ENCODE peak calls at places on chromosomes 11 and 22, in nine cellular contexts. X is PC-3; B is mesenchymal stem cell; K is uterus; E is body of pancreas; N is left ventricle myocardium inferior; L is CD4-positive, alpha-beta T cell; W is aorta; U is tibial artery. V is an unnamed sample. For H3K9me3, the result is how much of the 10 kb centered on the place peaks cover.

GRCh38 chr11:86990520-86990919 is 35.3 kb upstream of the FZD4 start:
- DNase-seq in B (peak), L (no peak), U (no peak), N (no peak), K (no peak), W (no peak), X (peak), E (no peak), V (peak)

GRCh38 chr11:34585870-34586654 is 34.8 kb upstream of the EHF start:
- DNase-seq in X (peak), B (peak), N (no peak), E (no peak), U (no peak), K (no peak), W (no peak), L (no peak), V (no peak)

GRCh38 chr11:96002339-96002738 is 78.4 kb upstream of the MTMR2 start:
- DNase-seq in E (no peak), K (no peak), L (no peak), W (no peak), N (no peak), B (no peak), U (no peak), X (no peak), V (no peak)

GRCh38 chr22:35528967-35529366 is 11.7 kb upstream of the RASD2 start:
- DNase-seq in U (no peak), E (no peak), B (no peak), N (no peak), K (no peak), L (no peak), X (no peak), W (no peak), V (no peak)

GRCh38 chr11:20363500-20364411 is at the start of gene HTATIP2:
- DNase-seq in B (peak), N (peak), K (peak), X (peak), W (peak), L (peak), U (peak), E (peak), V (peak)

GRCh38 chr11:63274776-63275175 is 31.4 kb upstream of the SLC22A25 start:
- DNase-seq in K (no peak), L (no peak), W (no peak), E (no peak), N (no peak), U (no peak), B (no peak), X (peak), V (no peak)

GRCh38 chr11:119356349-119357031 is 10.0 kb upstream of the MFRP start:
- DNase-seq in X (peak), N (peak), B (peak), L (peak), E (peak), U (peak), W (peak), K (peak), V (peak)

GRCh38 chr22:35868938-35869337 is 151.3 kb downstream of the APOL5 start:
- DNase-seq in L (no peak), K (no peak), B (no peak), N (no peak), E (no peak), X (peak), W (no peak), U (no peak), V (no peak)

GRCh38 chr22:18058770-18059169 is 19.0 kb upstream of the PEX26 start:
- DNase-seq in B (no peak), K (no peak), U (no peak), N (no peak), L (no peak), W (no peak), E (no peak), X (no peak), V (no peak)

GRCh38 chr22:34760276-34761008 is 305.5 kb upstream of the ISX start:
- DNase-seq in L (no peak), E (peak), W (no peak), N (no peak), X (no peak), B (no peak), U (no peak), K (no peak), V (no peak)

GRCh38 chr11:47028530-47029093 is 92.1 kb downstream of the CSTPP1 start:
- DNase-seq in N (no peak), B (no peak), W (no peak), L (no peak), K (no peak), X (no peak), E (no peak), U (no peak), V (no peak)

GRCh38 chr22:27541831-27542230 is 259.7 kb downstream of the MN1 start:
- DNase-seq in N (no peak), L (no peak), E (no peak), U (no peak), K (no peak), W (no peak), X (no peak), B (no peak), V (no peak)

GRCh38 chr11:8533332-8533731 is 60.7 kb downstream of the STK33 start:
- DNase-seq in X (no peak), L (no peak), B (no peak), U (no peak), W (no peak), K (no peak), N (no peak), E (no peak), V (no peak)

GRCh38 chr11:19419021-19419750 is 178.4 kb upstream of the E2F8 start:
- DNase-seq in K (no peak), E (no peak), B (peak), L (no peak), W (no peak), X (peak), U (no peak), N (no peak), V (no peak)

GRCh38 chr22:50705219-50705691 is 32.6 kb downstream of the SHANK3 start:
- DNase-seq in L (no peak), B (peak), W (peak), E (peak), K (peak), N (peak), X (no peak), U (no peak), V (no peak)

GRCh38 chr11:93659841-93660240 is 1.6 kb upstream of the CEP295 start:
- DNase-seq in W (no peak), E (no peak), U (no peak), X (no peak), K (no peak), L (no peak), N (no peak), B (no peak), V (no peak)

GRCh38 chr11:72391638-72392423 is 42.5 kb downstream of the CLPB start:
- DNase-seq in U (no peak), X (no peak), W (no peak), B (no peak), N (no peak), K (no peak), E (no peak), L (no peak), V (no peak)

GRCh38 chr22:49628351-49629023 is 199.2 kb downstream of the BRD1 start:
- DNase-seq in W (peak), N (no peak), K (no peak), E (no peak), U (peak), L (no peak), B (no peak), X (no peak), V (no peak)
- H3K9me3 ChIP-seq in W (under half), N (under half), K (under half), E (under half), U (under half), L (under half), B (under half), X (under half), V (under half)

GRCh38 chr22:25898707-25899365 is 156.8 kb downstream of the MYO18B start:
- DNase-seq in X (no peak), K (no peak), W (no peak), N (no peak), L (no peak), U (no peak), B (no peak), E (no peak), V (peak)

GRCh38 chr22:25892678-25893077 is 150.7 kb downstream of the MYO18B start:
- DNase-seq in X (no peak), W (no peak), N (no peak), B (no peak), K (no peak), E (no peak), L (no peak), U (no peak), V (no peak)

GRCh38 chr22:25895678-25896077 is 153.7 kb downstream of the MYO18B start:
- DNase-seq in U (no peak), E (no peak), W (no peak), B (no peak), K (no peak), X (no peak), L (no peak), N (no peak), V (no peak)

GRCh38 chr22:25896592-25896991 is 154.6 kb downstream of the MYO18B start:
- DNase-seq in N (no peak), E (no peak), W (no peak), K (no peak), L (no peak), B (no peak), X (no peak), U (no peak), V (no peak)

DNA sequence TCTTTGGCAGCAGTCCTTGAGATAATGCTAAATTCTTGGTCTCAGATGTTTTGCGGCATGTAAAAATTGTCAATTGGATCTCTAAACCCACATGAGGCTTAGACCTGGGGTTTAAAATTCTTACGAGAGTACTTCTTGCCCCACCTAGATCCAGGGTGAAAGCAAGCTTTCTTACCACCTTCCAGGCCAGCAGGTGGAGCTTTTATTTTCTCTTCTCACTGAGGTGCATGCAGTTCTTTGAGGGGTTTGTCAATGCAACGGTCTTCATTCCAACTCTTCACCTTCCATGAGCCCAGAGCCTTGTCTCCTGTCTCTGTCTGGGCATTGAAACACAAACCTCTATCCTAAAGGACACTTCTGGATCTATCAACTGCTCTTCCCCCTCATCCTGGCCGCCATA is 154.1 kb downstream of the MYO18B start:
- DNase-seq in W (no peak), E (no peak), U (no peak), N (no peak), B (no peak), L (no peak), X (no peak), K (no peak), V (no peak)
- H3K9me3 ChIP-seq in W (under half), E (under half), U (under half), N (under half), B (under half), L (under half), X (under half), K (under half), V (under half)

GRCh38 chr22:47549741-47550340 is 787.4 kb downstream of the TBC1D22A start:
- DNase-seq in K (no peak), N (no peak), W (peak), U (peak), X (no peak), B (no peak), E (no peak), L (no peak), V (no peak)

GRCh38 chr22:47547239-47547661 is 784.8 kb downstream of the TBC1D22A start:
- DNase-seq in N (no peak), K (no peak), E (no peak), L (no peak), X (no peak), W (no peak), U (no peak), B (no peak), V (no peak)

GRCh38 chr22:47548953-47549740 is 786.7 kb downstream of the TBC1D22A start:
- DNase-seq in W (peak), K (no peak), B (no peak), X (no peak), U (no peak), N (no peak), L (no peak), E (no peak), V (peak)

GRCh38 chr22:47550524-47551437 is 788.3 kb downstream of the TBC1D22A start:
- DNase-seq in K (no peak), L (no peak), B (no peak), U (peak), X (no peak), N (no peak), E (no peak), W (peak), V (no peak)

DNA sequence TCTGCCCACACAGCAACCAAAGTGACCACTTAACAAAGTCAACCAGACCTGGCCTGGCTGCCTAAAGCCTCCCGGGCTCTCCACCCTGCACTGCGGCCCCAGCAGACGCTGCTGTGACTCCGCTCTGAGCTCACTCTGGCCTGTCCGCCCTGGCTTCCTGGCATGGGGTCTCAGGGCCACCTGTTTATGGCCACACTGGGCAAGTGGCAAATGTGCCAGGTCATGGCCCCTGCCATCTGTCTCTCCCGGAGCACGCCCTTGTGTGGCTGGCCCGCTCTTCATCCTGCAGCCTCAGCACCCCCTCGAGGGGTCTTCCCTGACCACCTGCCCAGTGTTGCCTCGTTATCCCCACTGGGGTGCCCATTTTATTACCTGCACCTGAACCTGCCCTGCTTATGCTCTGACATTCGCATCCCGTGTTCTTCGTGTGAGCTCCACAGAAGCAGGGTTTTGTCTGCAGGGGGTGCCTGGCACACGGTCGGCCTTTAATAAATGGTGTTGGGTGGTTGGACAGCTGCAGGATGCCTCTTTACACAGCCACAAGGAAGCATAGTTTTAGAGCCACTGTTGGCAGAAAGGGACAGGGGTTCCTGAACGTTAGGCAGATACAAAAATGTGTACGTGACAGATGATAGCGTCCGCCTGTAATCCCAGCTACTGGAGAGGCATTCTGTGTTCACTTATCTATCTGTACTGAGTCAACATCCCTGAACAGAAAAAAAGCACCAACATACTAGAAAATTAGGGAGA is 785.6 kb downstream of the TBC1D22A start:
- DNase-seq in N (no peak), L (no peak), K (no peak), W (no peak), B (no peak), U (no peak), E (no peak), X (no peak), V (peak)
- H3K9me3 ChIP-seq in N (under half), L (under half), K (under half), W (under half), B (under half), U (under half), E (under half), X (under half), V (under half)

GRCh38 chr11:55554169-55554568 is at the start of gene OR4C15:
- DNase-seq in U (no peak), X (no peak), N (no peak), W (no peak), E (no peak), B (no peak), L (no peak), K (no peak), V (no peak)
- H3K9me3 ChIP-seq in U (under half), X (under half), N (under half), W (under half), E (under half), B (under half), L (under half), K (under half), V (under half)

GRCh38 chr22:20151276-20151588 is 377 bp upstream of the CCDC188 start:
- DNase-seq in X (no peak), L (no peak), W (no peak), U (no peak), B (no peak), E (no peak), N (no peak), K (no peak), V (no peak)
- H3K9me3 ChIP-seq in X (under half), L (under half), W (under half), U (under half), B (under half), E (under half), N (under half), K (under half), V (under half)

GRCh38 chr11:17431139-17431538 is 42.7 kb upstream of the KCNJ11 start:
- DNase-seq in U (no peak), W (no peak), L (no peak), B (no peak), N (no peak), X (no peak), K (peak), E (no peak), V (no peak)

GRCh38 chr11:17432041-17432440 is 43.6 kb upstream of the KCNJ11 start:
- DNase-seq in K (no peak), B (no peak), X (no peak), L (no peak), W (no peak), E (no peak), N (no peak), U (no peak), V (no peak)

GRCh38 chr11:17428261-17428660 is 39.8 kb upstream of the KCNJ11 start:
- DNase-seq in K (no peak), W (no peak), L (no peak), N (no peak), X (no peak), E (no peak), U (no peak), B (no peak), V (no peak)

GRCh38 chr11:17428930-17429329 is 40.5 kb upstream of the KCNJ11 start:
- DNase-seq in L (no peak), B (no peak), K (no peak), X (no peak), N (no peak), W (no peak), U (no peak), E (no peak), V (no peak)

DNA sequence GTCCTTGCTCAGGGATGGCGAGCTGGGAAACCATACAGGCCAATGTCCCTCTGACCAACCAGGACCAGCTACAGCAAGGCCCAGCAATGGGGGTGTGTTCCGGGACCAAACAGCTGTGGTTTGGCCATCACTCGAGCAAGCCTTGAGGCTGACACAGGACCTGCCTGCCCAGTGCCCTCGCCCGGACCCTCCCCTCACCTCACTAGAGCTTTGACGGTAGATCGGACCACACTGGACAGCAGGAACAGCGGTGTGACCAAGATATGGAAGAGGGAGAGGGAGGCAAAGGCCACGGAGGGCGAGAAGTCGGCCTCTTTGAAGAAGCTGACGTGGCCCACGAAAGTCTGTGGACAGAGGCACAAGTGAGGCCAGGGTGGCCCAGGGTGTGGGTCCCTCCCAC is 42.2 kb upstream of the KCNJ11 start:
- DNase-seq in B (no peak), N (no peak), L (no peak), U (no peak), X (no peak), K (no peak), W (no peak), E (no peak), V (no peak)
- H3K9me3 ChIP-seq in B (under half), N (under half), L (under half), U (under half), X (under half), K (under half), W (under half), E (under half), V (under half)

GRCh38 chr22:48263431-48263765 is 1500.9 kb downstream of the TBC1D22A start:
- DNase-seq in E (no peak), X (no peak), B (no peak), U (no peak), W (no peak), K (no peak), L (no peak), N (no peak), V (no peak)

GRCh38 chr22:48261706-48262105 is 1499.3 kb downstream of the TBC1D22A start:
- DNase-seq in E (no peak), X (no peak), K (no peak), U (peak), N (no peak), L (no peak), W (no peak), B (no peak), V (no peak)

GRCh38 chr22:48259991-48260670 is 1497.7 kb downstream of the TBC1D22A start:
- DNase-seq in W (no peak), X (no peak), K (no peak), E (no peak), U (no peak), B (no peak), L (no peak), N (no peak), V (no peak)

GRCh38 chr22:48262596-48263430 is 1500.4 kb downstream of the TBC1D22A start:
- DNase-seq in K (no peak), N (no peak), E (no peak), B (no peak), L (no peak), X (no peak), U (peak), W (no peak), V (no peak)

DNA sequence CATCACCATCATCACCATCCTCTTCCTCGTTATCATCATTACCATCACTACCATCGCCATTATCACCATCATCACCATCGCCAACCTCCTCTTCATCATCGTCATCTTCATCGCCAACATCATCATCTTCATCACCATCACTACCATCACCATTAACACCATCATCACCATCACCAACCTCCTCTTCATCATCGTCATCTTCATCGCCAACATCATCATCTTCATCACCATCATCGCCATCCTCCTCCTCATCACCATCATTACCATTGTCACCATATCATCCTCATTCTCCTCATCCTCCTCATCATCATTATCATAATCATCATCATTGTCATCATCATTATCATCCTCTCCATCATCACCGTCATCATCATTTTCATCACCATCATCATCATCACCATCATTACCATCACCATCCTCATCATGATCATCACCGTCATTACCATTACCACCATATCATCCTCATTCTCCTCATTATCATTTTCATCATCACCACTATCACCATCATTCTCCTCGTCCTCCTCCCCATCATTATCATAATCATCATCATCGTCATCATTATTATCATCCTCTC is 1498.7 kb downstream of the TBC1D22A start:
- DNase-seq in L (no peak), X (no peak), B (no peak), K (no peak), N (no peak), W (no peak), U (no peak), E (no peak), V (no peak)
- H3K9me3 ChIP-seq in L (under half), X (under half), B (under half), K (under half), N (under half), W (under half), U (under half), E (under half), V (under half)

GRCh38 chr22:47284360-47284759 is 521.9 kb downstream of the TBC1D22A start:
- DNase-seq in W (peak), B (no peak), E (no peak), U (no peak), K (no peak), L (no peak), N (no peak), X (no peak), V (no peak)

GRCh38 chr22:47283616-47284270 is 521.3 kb downstream of the TBC1D22A start:
- DNase-seq in K (no peak), B (no peak), U (no peak), L (no peak), E (no peak), W (peak), X (no peak), N (no peak), V (no peak)

GRCh38 chr22:47282366-47282765 is 519.9 kb downstream of the TBC1D22A start:
- DNase-seq in L (no peak), E (no peak), X (no peak), B (no peak), K (no peak), W (no peak), N (no peak), U (no peak), V (no peak)

GRCh38 chr22:47281126-47282106 is 519.0 kb downstream of the TBC1D22A start:
- DNase-seq in L (no peak), W (no peak), X (peak), K (no peak), E (no peak), N (no peak), B (no peak), U (no peak), V (no peak)

GRCh38 chr22:47282851-47283250 is 520.4 kb downstream of the TBC1D22A start:
- DNase-seq in E (no peak), L (no peak), U (no peak), K (no peak), B (no peak), N (no peak), X (no peak), W (no peak), V (no peak)
- H3K9me3 ChIP-seq in E (under half), L (under half), U (under half), K (under half), B (under half), N (under half), X (under half), W (under half), V (under half)

GRCh38 chr22:16989915-16990314 is 18.1 kb downstream of the GAB4 start:
- DNase-seq in K (no peak), U (no peak), N (no peak), B (no peak), E (no peak), W (no peak), L (no peak), X (no peak), V (no peak)
- H3K9me3 ChIP-seq in K (under half), U (under half), N (under half), B (under half), E (under half), W (under half), L (under half), X (under half), V (under half)